ENCODE peak calls at places on chromosome 22, in five cellular contexts. B is foreskin fibroblast; M is psoas muscle; Z is activated CD4-positive, alpha-beta T cell treated with anti-CD3 and anti-CD28 coated beads, Interleukin-2, amount 50 U/mL, for 1 hour; P is progenitor cell of endocrine pancreas. D is an unnamed sample.

GRCh38 chr22:43131773-43132501 is 11.3 kb downstream of the MCAT start:
- DNase-seq in B (no peak), M (no peak), Z (no peak), P (no peak), D (no peak)

GRCh38 chr22:26597026-26597425 is 7.1 kb upstream of the TPST2 start:
- DNase-seq in B (no peak), M (no peak), Z (no peak), P (no peak), D (no peak)

GRCh38 chr22:16917144-16918003 is 90.6 kb downstream of the GAB4 start:
- DNase-seq in B (peak; percentile 52), M (peak; percentile 71), Z (peak; percentile 46), P (peak; percentile 46), D (peak; percentile 62)

GRCh38 chr22:17982572-17983141 is 41.7 kb downstream of the MICAL3 start:
- DNase-seq in B (no peak), M (no peak), Z (no peak), P (no peak), D (peak; percentile 50)

GRCh38 chr22:47187558-47187957 is 425.1 kb downstream of the TBC1D22A start:
- DNase-seq in B (no peak), M (peak; percentile 14), Z (no peak), P (no peak), D (no peak)

GRCh38 chr22:36010090-36010489 is 18.5 kb downstream of the RBFOX2 start:
- DNase-seq in B (no peak), M (no peak), Z (no peak), P (peak; percentile 28), D (no peak)

GRCh38 chr22:22771696-22772377 is 115.8 kb upstream of the IGLL5 start:
- DNase-seq in B (no peak), M (no peak), Z (no peak), P (no peak), D (no peak)

GRCh38 chr22:29817724-29818123 is 20.4 kb downstream of the ASCC2 start:
- DNase-seq in B (no peak), M (no peak), Z (no peak), P (no peak), D (no peak)

GRCh38 chr22:37927129-37927936 is 21.2 kb downstream of the MICALL1 start:
- DNase-seq in B (no peak), M (no peak), Z (no peak), P (no peak), D (no peak)

D was measured in MG63.